ENCODE peak calls at places on chromosomes 4 and X, in five cellular contexts. One of them, this sample, is unnamed.

GRCh38 chr4:141391293-141391692 is 170.6 kb downstream of the ZNF330 start:
- DNase-seq in HCT116: no peak
- DNase-seq in right atrium auricular region: no peak
- DNase-seq in BJ: no peak
- DNase-seq in IMR-90: peak; percentile 54
- DNase-seq in this sample: no peak

GRCh38 chr4:77776182-77777134 is 42.7 kb downstream of the CNOT6L start:
- DNase-seq in HCT116: no peak
- DNase-seq in right atrium auricular region: no peak
- DNase-seq in BJ: no peak
- DNase-seq in IMR-90: peak; percentile 58
- DNase-seq in this sample: no peak

GRCh38 chrX:10884246-10884645 is 226.9 kb upstream of the HCCS start:
- DNase-seq in HCT116: no peak
- DNase-seq in right atrium auricular region: no peak
- DNase-seq in BJ: no peak
- DNase-seq in IMR-90: peak; percentile 56
- DNase-seq in this sample: no peak

GRCh38 chr4:30722916-30723270 is 2.7 kb downstream of the PCDH7 start:
- DNase-seq in HCT116: no peak
- DNase-seq in right atrium auricular region: no peak
- DNase-seq in BJ: no peak
- DNase-seq in IMR-90: no peak
- DNase-seq in this sample: no peak

GRCh38 chr4:26860922-26861433 is 337 bp downstream of the STIM2 start:
- DNase-seq in HCT116: no peak
- DNase-seq in right atrium auricular region: no peak
- DNase-seq in BJ: no peak
- DNase-seq in IMR-90: peak; percentile 44
- DNase-seq in this sample: no peak

GRCh38 chr4:158599150-158599549 is 72.5 kb downstream of the C4orf46 start:
- DNase-seq in HCT116: no peak
- DNase-seq in right atrium auricular region: no peak
- DNase-seq in BJ: no peak
- DNase-seq in IMR-90: no peak
- DNase-seq in this sample: no peak

GRCh38 chr4:165583341-165583740 is 204.5 kb downstream of the CPE start:
- DNase-seq in HCT116: no peak
- DNase-seq in right atrium auricular region: no peak
- DNase-seq in BJ: no peak
- DNase-seq in IMR-90: no peak
- DNase-seq in this sample: no peak

GRCh38 chr4:8117278-8117682 is 41.3 kb downstream of the ABLIM2 start:
- DNase-seq in HCT116: peak; percentile 74
- DNase-seq in right atrium auricular region: no peak
- DNase-seq in BJ: no peak
- DNase-seq in IMR-90: peak; percentile 3
- DNase-seq in this sample: no peak

GRCh38 chr4:55173580-55173979 is 48.2 kb upstream of the KDR start:
- DNase-seq in HCT116: no peak
- DNase-seq in right atrium auricular region: no peak
- DNase-seq in BJ: no peak
- DNase-seq in IMR-90: peak; percentile 78
- DNase-seq in this sample: no peak

GRCh38 chr4:111641813-111642579 is 503.3 kb upstream of the FAM241A start:
- DNase-seq in HCT116: peak; percentile 91
- DNase-seq in right atrium auricular region: peak; percentile 67
- DNase-seq in BJ: peak; percentile 55
- DNase-seq in IMR-90: peak; percentile 86
- DNase-seq in this sample: no peak

GRCh38 chr4:152299553-152299952 is 236.3 kb downstream of the FBXW7 start:
- DNase-seq in HCT116: no peak
- DNase-seq in right atrium auricular region: no peak
- DNase-seq in BJ: no peak
- DNase-seq in IMR-90: no peak
- DNase-seq in this sample: no peak

GRCh38 chr4:152289963-152290362 is 245.9 kb downstream of the FBXW7 start:
- DNase-seq in HCT116: no peak
- DNase-seq in right atrium auricular region: no peak
- DNase-seq in BJ: no peak
- DNase-seq in IMR-90: no peak
- DNase-seq in this sample: no peak

GRCh38 chr4:152290522-152290921 is 245.4 kb downstream of the FBXW7 start:
- DNase-seq in HCT116: no peak
- DNase-seq in right atrium auricular region: no peak
- DNase-seq in BJ: no peak
- DNase-seq in IMR-90: no peak
- DNase-seq in this sample: no peak

GRCh38 chr4:152293527-152293926 is 242.4 kb downstream of the FBXW7 start:
- DNase-seq in HCT116: no peak
- DNase-seq in right atrium auricular region: no peak
- DNase-seq in BJ: no peak
- DNase-seq in IMR-90: no peak
- DNase-seq in this sample: no peak

GRCh38 chr4:152294331-152294730 is 241.6 kb downstream of the FBXW7 start:
- DNase-seq in HCT116: no peak
- DNase-seq in right atrium auricular region: no peak
- DNase-seq in BJ: no peak
- DNase-seq in IMR-90: no peak
- DNase-seq in this sample: no peak
- H3K27me3 ChIP-seq in HCT116: no peaks in the 10 kb centered on the region
- H3K27me3 ChIP-seq in right atrium auricular region: no peaks in the 10 kb centered on the region
- H3K27me3 ChIP-seq in BJ: peaks cover 2% of the 10 kb centered on the region
- H3K27me3 ChIP-seq in IMR-90: peaks cover 26% of the 10 kb centered on the region
- H3K27me3 ChIP-seq in this sample: no peaks in the 10 kb centered on the region

GRCh38 chr4:37130465-37130864 is 114.1 kb upstream of the NWD2 start:
- DNase-seq in HCT116: no peak
- DNase-seq in right atrium auricular region: no peak
- DNase-seq in BJ: no peak
- DNase-seq in IMR-90: no peak
- DNase-seq in this sample: no peak

GRCh38 chr4:37138019-37138653 is 106.4 kb upstream of the NWD2 start:
- DNase-seq in HCT116: no peak
- DNase-seq in right atrium auricular region: no peak
- DNase-seq in BJ: no peak
- DNase-seq in IMR-90: no peak
- DNase-seq in this sample: no peak

GRCh38 chr4:37132351-37132989 is 112.1 kb upstream of the NWD2 start:
- DNase-seq in HCT116: peak; percentile 6
- DNase-seq in right atrium auricular region: no peak
- DNase-seq in BJ: no peak
- DNase-seq in IMR-90: no peak
- DNase-seq in this sample: no peak
- TF ChIP-seq CTCF in HCT116: peak; percentile 43
- TF ChIP-seq CTCF in right atrium auricular region: peak; percentile 22
- TF ChIP-seq CTCF in BJ: no peak
- TF ChIP-seq CTCF in IMR-90: no peak
- TF ChIP-seq CTCF in this sample: no peak

GRCh38 chr4:825063-825968 is 613 bp downstream of the CPLX1 start:
- DNase-seq in HCT116: no peak
- DNase-seq in right atrium auricular region: no peak
- DNase-seq in BJ: no peak
- DNase-seq in IMR-90: no peak
- DNase-seq in this sample: no peak
- H3K27me3 ChIP-seq in HCT116: no peaks in the 10 kb centered on the region
- H3K27me3 ChIP-seq in right atrium auricular region: peaks cover 20% of the 10 kb centered on the region
- H3K27me3 ChIP-seq in BJ: peaks cover 48% of the 10 kb centered on the region
- H3K27me3 ChIP-seq in IMR-90: peaks cover 81% of the 10 kb centered on the region
- H3K27me3 ChIP-seq in this sample: peaks cover 25% of the 10 kb centered on the region

GRCh38 chrX:47311857-47312774 is 58.3 kb upstream of the ZNF157 start:
- DNase-seq in HCT116: peak; percentile 35
- DNase-seq in right atrium auricular region: no peak
- DNase-seq in BJ: peak; percentile 14
- DNase-seq in IMR-90: peak; percentile 63
- DNase-seq in this sample: no peak
- TF ChIP-seq CTCF in HCT116: peak; percentile 53
- TF ChIP-seq CTCF in right atrium auricular region: peak; percentile 45
- TF ChIP-seq CTCF in BJ: peak; percentile 67
- TF ChIP-seq CTCF in IMR-90: peak; percentile 57
- TF ChIP-seq CTCF in this sample: peak; percentile 14

This sample was measured in vagina.